ENCODE peak calls at places on chromosomes 6 and 20, in four cellular contexts. One of them, this sample, is unnamed.

GRCh38 chr6:514396-514973 is 122.9 kb downstream of the IRF4 start:
- DNase-seq in lower lobe of right lung: no peak
- DNase-seq in aorta: no peak
- DNase-seq in Peyer's patch: no peak
- DNase-seq in this sample: no peak

GRCh38 chr20:62702886-62703852 is 5.5 kb upstream of the NTSR1 start:
- DNase-seq in lower lobe of right lung: no peak
- DNase-seq in aorta: no peak
- DNase-seq in Peyer's patch: no peak
- DNase-seq in this sample: no peak

GRCh38 chr6:127266892-127267741 is 453 bp downstream of the RNF146 start:
- DNase-seq in lower lobe of right lung: peak; percentile 77
- DNase-seq in aorta: no peak
- DNase-seq in Peyer's patch: no peak
- DNase-seq in this sample: peak; percentile 71

GRCh38 chr20:48823960-48824497 is 3.8 kb downstream of the PREX1 start:
- DNase-seq in lower lobe of right lung: no peak
- DNase-seq in aorta: peak; percentile 26
- DNase-seq in Peyer's patch: no peak
- DNase-seq in this sample: no peak

GRCh38 chr6:166275714-166276166 is 32.5 kb downstream of the PRR18 start:
- DNase-seq in lower lobe of right lung: peak; percentile 87
- DNase-seq in aorta: peak; percentile 91
- DNase-seq in Peyer's patch: peak; percentile 83
- DNase-seq in this sample: peak; percentile 77

GRCh38 chr6:77430506-77430905 is 32.8 kb downstream of the HTR1B start:
- DNase-seq in lower lobe of right lung: no peak
- DNase-seq in aorta: no peak
- DNase-seq in Peyer's patch: no peak
- DNase-seq in this sample: no peak

GRCh38 chr20:37804584-37805566 is 98.1 kb upstream of the VSTM2L start:
- DNase-seq in lower lobe of right lung: no peak
- DNase-seq in aorta: no peak
- DNase-seq in Peyer's patch: no peak
- DNase-seq in this sample: no peak

GRCh38 chr20:44056010-44056698 is 130.8 kb downstream of the JPH2 start:
- DNase-seq in lower lobe of right lung: no peak
- DNase-seq in aorta: no peak
- DNase-seq in Peyer's patch: peak; percentile 48
- DNase-seq in this sample: peak; percentile 53

GRCh38 chr6:89492025-89492640 is 59.2 kb downstream of the ANKRD6 start:
- DNase-seq in lower lobe of right lung: no peak
- DNase-seq in aorta: no peak
- DNase-seq in Peyer's patch: no peak
- DNase-seq in this sample: no peak

GRCh38 chr6:129730477-129731165 is 20.6 kb upstream of the ARHGAP18 start:
- DNase-seq in lower lobe of right lung: no peak
- DNase-seq in aorta: no peak
- DNase-seq in Peyer's patch: no peak
- DNase-seq in this sample: no peak

DNA sequence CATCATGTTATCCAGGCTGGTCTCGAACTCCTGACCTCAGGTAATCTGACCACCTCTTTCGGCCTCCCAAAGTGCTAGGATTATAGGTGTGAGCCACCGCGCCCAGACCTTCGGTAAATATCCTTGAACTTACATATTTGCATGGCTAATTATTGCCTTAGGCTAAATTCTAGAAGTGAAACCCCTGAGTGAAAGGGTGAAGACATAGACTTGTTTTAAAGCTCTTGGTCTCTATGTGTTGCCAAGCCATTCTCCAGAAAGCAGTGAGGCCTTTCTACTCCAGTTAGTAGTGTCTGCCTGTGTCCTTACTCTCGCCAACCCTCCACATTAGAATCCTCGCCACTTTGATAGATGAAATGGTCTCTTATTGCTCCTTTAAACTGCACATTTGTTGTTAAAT is 2.6 kb upstream of the NOTCH4 start:
- DNase-seq in lower lobe of right lung: no peak
- DNase-seq in aorta: no peak
- DNase-seq in Peyer's patch: no peak
- DNase-seq in this sample: no peak
- H3K27ac ChIP-seq in lower lobe of right lung: no peak overlapping the region
- H3K27ac ChIP-seq in aorta: no peak overlapping the region
- H3K27ac ChIP-seq in Peyer's patch: no peak overlapping the region
- H3K27ac ChIP-seq in this sample: no peak overlapping the region

GRCh38 chr6:35687658-35688604 is 784 bp downstream of the FKBP5 start:
- DNase-seq in lower lobe of right lung: peak; percentile 83
- DNase-seq in aorta: peak; percentile 88
- DNase-seq in Peyer's patch: peak; percentile 77
- DNase-seq in this sample: peak; percentile 75
- H3K4me3 ChIP-seq in lower lobe of right lung: peak overlapping the region; percentile 79
- H3K4me3 ChIP-seq in aorta: peak overlapping the region; percentile 87
- H3K4me3 ChIP-seq in Peyer's patch: peak overlapping the region; percentile 99
- H3K4me3 ChIP-seq in this sample: peak overlapping the region; percentile 89

GRCh38 chr6:63516186-63516944 is 55.9 kb upstream of the LOC128125822 start:
- DNase-seq in lower lobe of right lung: no peak
- DNase-seq in aorta: no peak
- DNase-seq in Peyer's patch: no peak
- DNase-seq in this sample: no peak
- H3K27ac ChIP-seq in lower lobe of right lung: peak overlapping the region; percentile 19
- H3K27ac ChIP-seq in aorta: no peak overlapping the region
- H3K27ac ChIP-seq in Peyer's patch: no peak overlapping the region
- H3K27ac ChIP-seq in this sample: peak overlapping the region; percentile 91

DNA sequence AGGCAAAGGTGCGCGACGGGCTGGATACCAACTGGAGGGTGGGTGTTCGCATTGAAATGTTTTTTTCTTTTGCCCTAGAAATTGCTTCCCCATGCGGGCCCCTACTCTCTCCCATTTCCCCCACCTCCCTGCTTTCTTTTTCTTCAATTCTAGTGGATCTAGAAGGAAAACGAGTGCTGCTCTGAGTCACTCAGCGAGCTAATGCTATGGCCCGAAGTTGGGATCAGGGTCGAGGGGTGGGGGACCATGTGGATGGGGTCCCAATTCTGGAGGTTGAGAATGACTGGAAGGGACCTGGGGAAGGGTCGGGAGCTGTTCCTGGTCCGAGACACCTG is 71.5 kb downstream of the SOX4 start:
- DNase-seq in lower lobe of right lung: no peak
- DNase-seq in aorta: no peak
- DNase-seq in Peyer's patch: no peak
- DNase-seq in this sample: no peak
- H3K4me3 ChIP-seq in lower lobe of right lung: peak overlapping the region; percentile 59
- H3K4me3 ChIP-seq in aorta: peak overlapping the region; percentile 73
- H3K4me3 ChIP-seq in Peyer's patch: peak overlapping the region; percentile 31
- H3K4me3 ChIP-seq in this sample: no peak overlapping the region

DNA sequence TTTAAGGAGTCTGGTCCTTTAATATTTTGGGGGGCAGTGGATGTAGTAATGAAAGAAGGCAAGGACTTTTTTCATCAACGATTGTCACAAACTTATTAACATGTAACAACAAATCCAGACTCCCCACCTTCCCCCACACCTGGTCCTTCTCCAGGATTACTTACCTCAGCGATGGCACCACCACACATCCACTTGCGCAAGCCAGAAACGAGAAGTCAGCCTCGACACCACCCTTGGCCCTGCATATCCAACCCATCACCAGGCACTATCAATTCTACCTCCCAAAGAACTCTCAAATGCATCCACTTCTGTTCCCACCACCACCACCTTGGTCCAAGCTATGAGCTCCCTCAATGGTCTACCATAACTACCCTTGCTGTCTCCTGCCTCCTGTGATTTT is 6.6 kb downstream of the EZR start:
- DNase-seq in lower lobe of right lung: no peak
- DNase-seq in aorta: no peak
- DNase-seq in Peyer's patch: no peak
- DNase-seq in this sample: peak; percentile 56
- H3K27ac ChIP-seq in lower lobe of right lung: no peak overlapping the region
- H3K27ac ChIP-seq in aorta: no peak overlapping the region
- H3K27ac ChIP-seq in Peyer's patch: peak overlapping the region; percentile 75
- H3K27ac ChIP-seq in this sample: no peak overlapping the region

DNA sequence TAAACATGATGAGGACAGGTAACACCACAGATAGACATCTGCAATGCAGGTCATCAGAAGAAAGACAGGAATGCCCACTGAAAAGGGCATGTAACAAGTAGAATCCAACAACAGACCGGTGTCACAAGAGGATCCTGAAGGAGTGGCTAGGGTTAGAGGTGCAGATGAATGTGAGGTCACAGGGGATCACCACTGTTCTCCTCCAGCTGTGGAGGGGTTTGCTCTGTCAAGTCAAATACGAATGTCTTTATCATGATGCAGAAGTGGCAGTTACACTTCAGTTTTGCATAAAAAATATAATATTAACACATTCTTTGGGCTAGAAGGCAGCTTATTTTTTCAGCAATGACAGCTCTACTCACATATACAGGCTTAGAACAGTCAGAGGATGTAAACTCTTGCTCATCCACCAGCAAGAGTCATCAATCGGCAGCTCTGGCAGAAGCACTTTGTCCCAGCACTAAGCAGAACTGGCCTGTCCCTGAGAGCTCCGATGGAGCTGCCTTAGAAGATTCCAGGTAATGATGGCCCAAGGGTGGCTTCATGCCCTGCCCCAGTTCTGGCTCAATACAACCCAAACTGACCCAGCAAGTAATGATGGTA is 130.4 kb upstream of the TRAF3IP2 start:
- DNase-seq in lower lobe of right lung: no peak
- DNase-seq in aorta: no peak
- DNase-seq in Peyer's patch: no peak
- DNase-seq in this sample: no peak
- H3K4me3 ChIP-seq in lower lobe of right lung: no peak overlapping the region
- H3K4me3 ChIP-seq in aorta: no peak overlapping the region
- H3K4me3 ChIP-seq in Peyer's patch: no peak overlapping the region
- H3K4me3 ChIP-seq in this sample: no peak overlapping the region

GRCh38 chr6:44176935-44177509 is 18.4 kb downstream of the CAPN11 start:
- DNase-seq in lower lobe of right lung: no peak
- DNase-seq in aorta: no peak
- DNase-seq in Peyer's patch: no peak
- DNase-seq in this sample: no peak
- H3K27ac ChIP-seq in lower lobe of right lung: no peak overlapping the region
- H3K27ac ChIP-seq in aorta: no peak overlapping the region
- H3K27ac ChIP-seq in Peyer's patch: peak overlapping the region; percentile 60
- H3K27ac ChIP-seq in this sample: no peak overlapping the region

GRCh38 chr20:9088556-9088955 is 19.7 kb downstream of the PLCB4 start:
- DNase-seq in lower lobe of right lung: no peak
- DNase-seq in aorta: no peak
- DNase-seq in Peyer's patch: no peak
- DNase-seq in this sample: no peak

GRCh38 chr20:9093203-9093962 is 24.5 kb downstream of the PLCB4 start:
- DNase-seq in lower lobe of right lung: no peak
- DNase-seq in aorta: no peak
- DNase-seq in Peyer's patch: no peak
- DNase-seq in this sample: no peak

GRCh38 chr20:9087531-9088217 is 18.8 kb downstream of the PLCB4 start:
- DNase-seq in lower lobe of right lung: no peak
- DNase-seq in aorta: no peak
- DNase-seq in Peyer's patch: no peak
- DNase-seq in this sample: no peak

DNA sequence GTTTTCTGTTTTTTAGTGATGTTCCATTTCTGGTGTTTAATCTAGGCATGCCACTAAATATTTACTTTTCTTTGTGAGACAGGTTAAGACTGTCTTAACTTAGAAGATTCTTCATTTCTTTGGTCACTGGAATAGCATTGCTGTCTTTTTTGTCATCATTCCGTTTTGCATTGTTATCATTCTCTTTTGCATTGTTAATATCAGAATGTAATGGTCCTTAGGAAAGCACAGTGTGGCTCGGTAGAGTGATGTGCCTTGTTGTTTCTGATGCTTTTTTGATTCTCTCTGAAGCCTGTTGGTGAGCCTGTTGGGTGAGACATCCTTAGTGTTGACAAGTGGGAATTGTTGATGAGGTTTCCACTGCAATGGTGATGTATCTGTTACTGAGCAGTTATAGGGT is 23.2 kb downstream of the PLCB4 start:
- DNase-seq in lower lobe of right lung: no peak
- DNase-seq in aorta: no peak
- DNase-seq in Peyer's patch: no peak
- DNase-seq in this sample: no peak
- H3K4me3 ChIP-seq in lower lobe of right lung: no peak overlapping the region
- H3K4me3 ChIP-seq in aorta: no peak overlapping the region
- H3K4me3 ChIP-seq in Peyer's patch: no peak overlapping the region
- H3K4me3 ChIP-seq in this sample: no peak overlapping the region

This sample was measured in right lobe of liver.